ENCODE peak calls at places on chromosomes 12 and 14, in six cellular contexts. One of them, this sample, is unnamed.

GRCh38 chr12:110165540-110166159 is 41.5 kb downstream of the IFT81 start:
- DNase-seq in ovary: no peak
- DNase-seq in tibial nerve: no peak
- DNase-seq in psoas muscle: no peak
- DNase-seq in right lobe of liver: no peak
- DNase-seq in H1: no peak
- DNase-seq in this sample: no peak

GRCh38 chr12:46718495-46718894 is 107.3 kb downstream of the SLC38A4 start:
- DNase-seq in right lobe of liver: no peak
- DNase-seq in psoas muscle: no peak
- DNase-seq in H1: no peak
- DNase-seq in tibial nerve: no peak
- DNase-seq in ovary: no peak
- DNase-seq in this sample: no peak

GRCh38 chr12:4174417-4174816 is 99.1 kb upstream of the CCND2 start:
- DNase-seq in right lobe of liver: no peak
- DNase-seq in psoas muscle: no peak
- DNase-seq in ovary: no peak
- DNase-seq in tibial nerve: no peak
- DNase-seq in H1: peak; percentile 44
- DNase-seq in this sample: no peak

GRCh38 chr12:19792028-19792427 is 352.7 kb downstream of the AEBP2 start:
- DNase-seq in ovary: no peak
- DNase-seq in psoas muscle: no peak
- DNase-seq in H1: no peak
- DNase-seq in tibial nerve: no peak
- DNase-seq in right lobe of liver: no peak
- DNase-seq in this sample: no peak

GRCh38 chr14:79468491-79468890 is 742.8 kb downstream of the DIO2 start:
- DNase-seq in psoas muscle: no peak
- DNase-seq in ovary: no peak
- DNase-seq in H1: no peak
- DNase-seq in right lobe of liver: no peak
- DNase-seq in tibial nerve: no peak
- DNase-seq in this sample: no peak

GRCh38 chr12:85835810-85836715 is at the start of gene RASSF9:
- DNase-seq in tibial nerve: peak; percentile 56
- DNase-seq in right lobe of liver: peak; percentile 58
- DNase-seq in H1: no peak
- DNase-seq in psoas muscle: peak; percentile 84
- DNase-seq in ovary: peak; percentile 84
- DNase-seq in this sample: peak; percentile 79

GRCh38 chr12:5096241-5096880 is 52.7 kb downstream of the KCNA5 start:
- DNase-seq in H1: no peak
- DNase-seq in psoas muscle: no peak
- DNase-seq in ovary: no peak
- DNase-seq in tibial nerve: no peak
- DNase-seq in right lobe of liver: no peak
- DNase-seq in this sample: no peak

GRCh38 chr14:101790232-101790631 is 28.7 kb downstream of the PPP2R5C start:
- DNase-seq in H1: no peak
- DNase-seq in tibial nerve: no peak
- DNase-seq in ovary: no peak
- DNase-seq in psoas muscle: no peak
- DNase-seq in right lobe of liver: no peak
- DNase-seq in this sample: no peak

GRCh38 chr12:116651089-116651488 is 86.8 kb downstream of the SPRING1 start:
- DNase-seq in tibial nerve: no peak
- DNase-seq in H1: no peak
- DNase-seq in right lobe of liver: no peak
- DNase-seq in ovary: no peak
- DNase-seq in psoas muscle: no peak
- DNase-seq in this sample: no peak

GRCh38 chr12:95358111-95359083 is 115.6 kb upstream of the METAP2 start:
- DNase-seq in ovary: no peak
- DNase-seq in right lobe of liver: no peak
- DNase-seq in psoas muscle: no peak
- DNase-seq in tibial nerve: no peak
- DNase-seq in H1: no peak
- DNase-seq in this sample: no peak

GRCh38 chr12:25713264-25713663 is 160.2 kb upstream of the LMNTD1 start:
- DNase-seq in psoas muscle: no peak
- DNase-seq in tibial nerve: no peak
- DNase-seq in H1: no peak
- DNase-seq in ovary: no peak
- DNase-seq in right lobe of liver: no peak
- DNase-seq in this sample: no peak

GRCh38 chr14:36829547-36829946 is 167.9 kb downstream of the PAX9 start:
- DNase-seq in ovary: no peak
- DNase-seq in tibial nerve: no peak
- DNase-seq in psoas muscle: no peak
- DNase-seq in H1: no peak
- DNase-seq in right lobe of liver: no peak
- DNase-seq in this sample: no peak

GRCh38 chr12:92570056-92570753 is 132.6 kb upstream of the PLEKHG7 start:
- DNase-seq in psoas muscle: no peak
- DNase-seq in ovary: no peak
- DNase-seq in H1: peak; percentile 63
- DNase-seq in tibial nerve: peak; percentile 97
- DNase-seq in right lobe of liver: peak; percentile 73
- DNase-seq in this sample: no peak

GRCh38 chr14:100850841-100851585 is 25.1 kb downstream of the MEG3 start:
- DNase-seq in ovary: peak; percentile 68
- DNase-seq in psoas muscle: peak; percentile 78
- DNase-seq in H1: peak; percentile 95
- DNase-seq in tibial nerve: peak; percentile 79
- DNase-seq in right lobe of liver: peak; percentile 85
- DNase-seq in this sample: peak; percentile 78

GRCh38 chr12:21925296-21925913 is 15.8 kb downstream of the ABCC9 start:
- DNase-seq in ovary: no peak
- DNase-seq in right lobe of liver: no peak
- DNase-seq in tibial nerve: no peak
- DNase-seq in psoas muscle: no peak
- DNase-seq in H1: no peak
- DNase-seq in this sample: no peak

GRCh38 chr14:99821519-99822165 is 28.4 kb downstream of the EML1 start:
- DNase-seq in psoas muscle: no peak
- DNase-seq in tibial nerve: no peak
- DNase-seq in ovary: no peak
- DNase-seq in right lobe of liver: no peak
- DNase-seq in H1: no peak
- DNase-seq in this sample: no peak

GRCh38 chr12:114687802-114688201 is 3.8 kb upstream of the TBX3 start:
- DNase-seq in ovary: no peak
- DNase-seq in psoas muscle: no peak
- DNase-seq in right lobe of liver: no peak
- DNase-seq in H1: no peak
- DNase-seq in tibial nerve: no peak
- DNase-seq in this sample: no peak

GRCh38 chr12:51721281-51721940 is 127.1 kb downstream of the FIGNL2 start:
- DNase-seq in psoas muscle: peak; percentile 69
- DNase-seq in ovary: peak; percentile 57
- DNase-seq in right lobe of liver: no peak
- DNase-seq in H1: peak; percentile 87
- DNase-seq in tibial nerve: peak; percentile 8
- DNase-seq in this sample: peak; percentile 41

GRCh38 chr12:49049566-49050224 is 10.9 kb downstream of the KMT2D start:
- DNase-seq in H1: no peak
- DNase-seq in right lobe of liver: no peak
- DNase-seq in tibial nerve: no peak
- DNase-seq in ovary: no peak
- DNase-seq in psoas muscle: no peak
- DNase-seq in this sample: no peak

GRCh38 chr12:81722004-81722403 is 37.1 kb downstream of the PPFIA2 start:
- DNase-seq in H1: no peak
- DNase-seq in ovary: no peak
- DNase-seq in right lobe of liver: no peak
- DNase-seq in psoas muscle: no peak
- DNase-seq in tibial nerve: no peak
- DNase-seq in this sample: no peak

GRCh38 chr12:116863275-116863767 is 17.9 kb downstream of the HRK start:
- DNase-seq in ovary: no peak
- DNase-seq in psoas muscle: no peak
- DNase-seq in right lobe of liver: no peak
- DNase-seq in tibial nerve: no peak
- DNase-seq in H1: peak; percentile 91
- DNase-seq in this sample: no peak

GRCh38 chr12:12230275-12230674 is 36.6 kb downstream of the LRP6 start:
- DNase-seq in psoas muscle: no peak
- DNase-seq in H1: no peak
- DNase-seq in right lobe of liver: no peak
- DNase-seq in tibial nerve: no peak
- DNase-seq in ovary: no peak
- DNase-seq in this sample: no peak

GRCh38 chr12:52379536-52379935 is 5.9 kb downstream of the KRT84 start:
- DNase-seq in tibial nerve: no peak
- DNase-seq in right lobe of liver: no peak
- DNase-seq in H1: no peak
- DNase-seq in ovary: no peak
- DNase-seq in psoas muscle: no peak
- DNase-seq in this sample: no peak

GRCh38 chr12:49603721-49604120 is 1.7 kb downstream of the FAM186B start:
- DNase-seq in ovary: no peak
- DNase-seq in H1: no peak
- DNase-seq in tibial nerve: no peak
- DNase-seq in right lobe of liver: no peak
- DNase-seq in psoas muscle: no peak
- DNase-seq in this sample: no peak

GRCh38 chr14:78758333-78758732 is 588.2 kb downstream of the NRXN3 start:
- DNase-seq in right lobe of liver: no peak
- DNase-seq in psoas muscle: no peak
- DNase-seq in H1: no peak
- DNase-seq in tibial nerve: no peak
- DNase-seq in ovary: no peak
- DNase-seq in this sample: no peak

GRCh38 chr14:72975776-72976175 is 49.5 kb downstream of the DCAF4 start:
- DNase-seq in H1: no peak
- DNase-seq in right lobe of liver: no peak
- DNase-seq in tibial nerve: no peak
- DNase-seq in ovary: no peak
- DNase-seq in psoas muscle: no peak
- DNase-seq in this sample: no peak
- TF ChIP-seq CTCF in H1: peak; percentile 14
- TF ChIP-seq CTCF in right lobe of liver: no peak
- TF ChIP-seq CTCF in tibial nerve: no peak
- TF ChIP-seq CTCF in ovary: no peak
- TF ChIP-seq CTCF in psoas muscle: no peak
- TF ChIP-seq CTCF in this sample: no peak

GRCh38 chr12:84315926-84316325 is 596.7 kb downstream of the SLC6A15 start:
- DNase-seq in H1: no peak
- DNase-seq in ovary: no peak
- DNase-seq in psoas muscle: no peak
- DNase-seq in right lobe of liver: no peak
- DNase-seq in tibial nerve: no peak
- DNase-seq in this sample: no peak

DNA sequence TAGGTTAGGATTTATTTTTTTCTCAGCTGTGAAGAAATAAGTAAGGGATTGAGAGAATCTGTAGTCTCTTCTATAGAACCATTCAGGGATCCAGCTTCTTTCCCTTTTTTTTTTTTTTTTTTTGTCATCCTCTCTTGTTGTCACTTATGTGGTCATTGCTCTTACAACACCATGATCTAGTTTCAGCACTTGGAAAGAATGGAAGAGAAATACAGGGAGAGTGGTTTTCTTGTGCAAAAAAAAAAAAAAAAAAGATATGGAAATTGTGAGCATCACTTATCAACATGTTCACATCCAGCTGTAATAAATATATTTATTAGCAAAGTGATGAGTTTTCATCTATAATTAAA is 599.3 kb downstream of the SLC6A15 start:
- DNase-seq in psoas muscle: no peak
- DNase-seq in right lobe of liver: no peak
- DNase-seq in ovary: no peak
- DNase-seq in tibial nerve: no peak
- DNase-seq in H1: no peak
- DNase-seq in this sample: no peak
- H3K9me3 ChIP-seq in psoas muscle: no peaks in the 10 kb centered on the region
- H3K9me3 ChIP-seq in right lobe of liver: no peaks in the 10 kb centered on the region
- H3K9me3 ChIP-seq in ovary: no peaks in the 10 kb centered on the region
- H3K9me3 ChIP-seq in tibial nerve: no peaks in the 10 kb centered on the region
- H3K9me3 ChIP-seq in H1: no peaks in the 10 kb centered on the region
- H3K9me3 ChIP-seq in this sample: no peaks in the 10 kb centered on the region

GRCh38 chr12:1830401-1830845 is 10.1 kb downstream of the LRTM2 start:
- DNase-seq in psoas muscle: peak; percentile 2
- DNase-seq in H1: no peak
- DNase-seq in right lobe of liver: no peak
- DNase-seq in tibial nerve: no peak
- DNase-seq in ovary: no peak
- DNase-seq in this sample: no peak
- TF ChIP-seq CTCF in psoas muscle: no peak
- TF ChIP-seq CTCF in H1: no peak
- TF ChIP-seq CTCF in right lobe of liver: no peak
- TF ChIP-seq CTCF in tibial nerve: no peak
- TF ChIP-seq CTCF in ovary: no peak
- TF ChIP-seq CTCF in this sample: no peak

GRCh38 chr14:105979446-105979845 is 453.1 kb downstream of the TMEM121 start:
- DNase-seq in ovary: no peak
- DNase-seq in psoas muscle: no peak
- DNase-seq in H1: no peak
- DNase-seq in tibial nerve: no peak
- DNase-seq in right lobe of liver: no peak
- DNase-seq in this sample: no peak
- H3K9me3 ChIP-seq in ovary: no peaks in the 10 kb centered on the region
- H3K9me3 ChIP-seq in psoas muscle: no peaks in the 10 kb centered on the region
- H3K9me3 ChIP-seq in H1: peaks cover 51% of the 10 kb centered on the region
- H3K9me3 ChIP-seq in tibial nerve: no peaks in the 10 kb centered on the region
- H3K9me3 ChIP-seq in right lobe of liver: no peaks in the 10 kb centered on the region
- H3K9me3 ChIP-seq in this sample: no peaks in the 10 kb centered on the region

DNA sequence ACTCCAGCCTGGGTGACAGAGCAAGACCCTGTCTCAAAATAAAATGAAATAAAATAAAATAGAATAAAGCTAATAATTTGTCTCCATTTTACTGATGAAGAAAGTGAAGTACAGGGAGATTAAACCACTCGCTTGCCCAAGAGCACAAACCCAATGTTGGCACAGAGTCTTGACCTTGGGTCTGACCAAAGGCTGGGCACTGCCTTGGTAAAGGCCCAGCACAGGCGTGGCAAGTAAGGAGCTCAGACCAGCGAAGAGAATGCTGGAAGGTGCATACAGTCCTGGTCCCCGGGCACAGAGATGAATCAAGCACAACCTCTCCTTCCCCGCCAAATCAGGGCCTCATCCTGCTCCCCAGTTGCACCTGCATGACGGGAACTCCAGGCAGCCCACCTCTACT is 26.9 kb downstream of the SCARB1 start:
- DNase-seq in right lobe of liver: no peak
- DNase-seq in ovary: no peak
- DNase-seq in psoas muscle: no peak
- DNase-seq in tibial nerve: no peak
- DNase-seq in H1: no peak
- DNase-seq in this sample: no peak
- TF ChIP-seq CTCF in right lobe of liver: no peak
- TF ChIP-seq CTCF in ovary: no peak
- TF ChIP-seq CTCF in psoas muscle: no peak
- TF ChIP-seq CTCF in tibial nerve: no peak
- TF ChIP-seq CTCF in H1: no peak
- TF ChIP-seq CTCF in this sample: no peak